ENCODE peak calls at places on chromosomes 1 and 21, in eight cellular contexts. B, V, K, Q, T, R, C and E are unnamed samples.

GRCh38 chr1:115911298-115911697 is 65.0 kb upstream of the SLC22A15 start:
- DNase-seq in B (no peak), V (peak; percentile 49), K (no peak), Q (no peak), T (no peak), R (no peak), C (no peak), E (no peak)

GRCh38 chr1:102834688-102835320 is 273.5 kb downstream of the COL11A1 start:
- DNase-seq in B (no peak), V (no peak), K (no peak), Q (no peak), T (no peak), R (no peak), C (no peak), E (no peak)

GRCh38 chr1:10471411-10472219 is 714 bp downstream of the DFFA start:
- DNase-seq in B (no peak), V (no peak), K (no peak), Q (no peak), T (no peak), R (no peak), C (peak; percentile 44), E (no peak)

GRCh38 chr1:12601690-12602632 is 16.0 kb downstream of the DHRS3 start:
- DNase-seq in B (peak; percentile 53), V (peak; percentile 64), K (no peak), Q (no peak), T (no peak), R (peak; percentile 72), C (peak; percentile 42), E (no peak)

GRCh38 chr1:199307865-199308264 is 669.0 kb downstream of the PTPRC start:
- DNase-seq in B (no peak), V (no peak), K (no peak), Q (no peak), T (no peak), R (no peak), C (no peak), E (no peak)

GRCh38 chr1:202213361-202214088 is 19.9 kb downstream of the LGR6 start:
- DNase-seq in B (no peak), V (no peak), K (no peak), Q (no peak), T (no peak), R (no peak), C (peak; percentile 75), E (no peak)

GRCh38 chr1:38000233-38000528 is 5.1 kb downstream of the FHL3 start:
- DNase-seq in B (no peak), V (no peak), K (no peak), Q (no peak), T (no peak), R (no peak), C (no peak), E (no peak)

GRCh38 chr1:52158218-52158617 is 16.3 kb downstream of the ZFYVE9 start:
- DNase-seq in B (no peak), V (no peak), K (no peak), Q (no peak), T (no peak), R (no peak), C (no peak), E (no peak)

GRCh38 chr21:41847066-41847804 is 31.9 kb downstream of the PRDM15 start:
- DNase-seq in B (no peak), V (no peak), K (no peak), Q (no peak), T (no peak), R (no peak), C (no peak), E (no peak)

GRCh38 chr1:159132271-159132881 is 39.0 kb upstream of the CADM3 start:
- DNase-seq in B (peak; percentile 18), V (peak; percentile 24), K (no peak), Q (peak; percentile 36), T (peak; percentile 63), R (peak; percentile 24), C (peak; percentile 47), E (no peak)

GRCh38 chr1:54028306-54029251 is 10.6 kb upstream of the LDLRAD1 start:
- DNase-seq in B (no peak), V (no peak), K (no peak), Q (no peak), T (no peak), R (no peak), C (peak; percentile 34), E (no peak)

DNA sequence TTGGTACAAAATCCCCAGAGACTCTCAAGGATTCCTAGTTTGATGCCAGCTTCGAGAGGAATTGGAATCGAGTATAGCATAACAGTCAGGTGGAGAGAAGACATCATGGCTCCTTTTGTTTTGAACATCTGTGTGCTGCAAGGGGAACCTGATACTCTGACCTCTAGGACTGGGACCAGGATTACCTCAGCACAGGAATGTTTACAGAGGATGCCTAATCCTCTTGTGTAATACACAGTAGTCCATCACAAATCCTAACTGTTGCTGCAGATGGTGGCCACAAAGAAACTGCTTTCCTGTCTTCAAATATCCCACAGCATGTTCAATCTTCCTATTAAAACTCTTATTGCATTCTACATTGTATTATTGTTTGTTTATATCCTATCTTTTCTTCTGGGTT is 111.8 kb upstream of the PRMT6 start:
- DNase-seq in B (no peak), V (no peak), K (no peak), Q (no peak), T (no peak), R (no peak), C (no peak), E (no peak)
- H3K9me3 ChIP-seq in B (no peaks in the 10 kb centered on the region), V (no peaks in the 10 kb centered on the region), K (no peaks in the 10 kb centered on the region), Q (no peaks in the 10 kb centered on the region), T (no peaks in the 10 kb centered on the region), R (no peaks in the 10 kb centered on the region), C (no peaks in the 10 kb centered on the region), E (no peaks in the 10 kb centered on the region)

GRCh38 chr1:56188855-56189254 is 390.5 kb downstream of the PLPP3 start:
- DNase-seq in B (no peak), V (no peak), K (no peak), Q (no peak), T (no peak), R (no peak), C (no peak), E (no peak)

GRCh38 chr1:56190975-56191768 is 388.2 kb downstream of the PLPP3 start:
- DNase-seq in B (no peak), V (no peak), K (no peak), Q (no peak), T (no peak), R (peak; percentile 35), C (no peak), E (no peak)

GRCh38 chr1:56188216-56188615 is 391.1 kb downstream of the PLPP3 start:
- DNase-seq in B (no peak), V (no peak), K (no peak), Q (no peak), T (no peak), R (no peak), C (no peak), E (no peak)

GRCh38 chr1:56189454-56189853 is 389.9 kb downstream of the PLPP3 start:
- DNase-seq in B (no peak), V (no peak), K (no peak), Q (no peak), T (no peak), R (no peak), C (no peak), E (no peak)

GRCh38 chr1:56189946-56190920 is 389.1 kb downstream of the PLPP3 start:
- DNase-seq in B (peak; percentile 38), V (no peak), K (no peak), Q (no peak), T (no peak), R (no peak), C (no peak), E (no peak)
- TF ChIP-seq CTCF in B (peak; percentile 59), V (peak; percentile 22), K (no peak), Q (peak; percentile 45), T (peak; percentile 50), R (no peak), C (peak; percentile 34), E (no peak)

DNA sequence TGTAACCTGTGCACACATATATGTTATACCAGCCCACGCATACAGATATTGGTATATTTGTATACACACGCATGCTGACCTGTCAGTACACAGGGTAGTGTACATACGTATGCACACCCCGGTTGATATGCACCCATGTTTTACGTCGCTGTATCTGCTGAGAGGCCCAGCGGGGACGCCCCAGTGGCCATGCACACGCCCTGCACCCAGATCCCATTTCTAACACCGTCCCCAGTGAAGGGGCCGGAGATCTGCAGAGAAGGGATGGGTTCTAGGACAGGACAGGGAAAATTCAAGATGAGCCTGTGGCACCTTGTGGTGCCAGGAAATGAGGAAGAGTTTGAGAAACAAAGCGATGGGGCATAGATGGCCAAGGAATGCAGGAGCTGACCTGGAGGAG is 57.2 kb upstream of the TTC34 start:
- DNase-seq in B (no peak), V (no peak), K (no peak), Q (no peak), T (no peak), R (no peak), C (no peak), E (no peak)
- H3K9me3 ChIP-seq in B (no peaks in the 10 kb centered on the region), V (no peaks in the 10 kb centered on the region), K (no peaks in the 10 kb centered on the region), Q (no peaks in the 10 kb centered on the region), T (no peaks in the 10 kb centered on the region), R (no peaks in the 10 kb centered on the region), C (no peaks in the 10 kb centered on the region), E (no peaks in the 10 kb centered on the region)

DNA sequence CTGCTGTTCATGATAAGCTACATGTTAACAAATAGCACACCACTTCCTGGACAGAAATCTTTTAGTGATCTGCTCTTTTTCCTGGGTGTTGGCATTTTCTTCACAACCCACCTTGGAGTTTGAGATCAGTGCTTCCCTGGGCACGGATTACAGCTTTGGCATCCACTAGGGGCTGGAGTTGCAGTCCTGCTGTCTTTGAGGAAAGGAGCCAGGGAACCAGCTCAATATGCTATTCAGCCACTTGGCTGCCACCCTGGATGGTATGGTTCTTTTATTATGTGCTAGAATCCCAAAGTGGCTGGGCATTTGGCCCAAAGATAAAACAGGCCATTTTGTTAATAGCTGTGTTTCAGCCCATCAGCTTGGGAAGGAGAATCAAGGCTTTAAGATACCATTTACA is 55.7 kb upstream of the ADAR start:
- DNase-seq in B (no peak), V (no peak), K (no peak), Q (no peak), T (no peak), R (no peak), C (peak; percentile 25), E (no peak)
- TF ChIP-seq CTCF in B (no peak), V (no peak), K (no peak), Q (peak; percentile 10), T (no peak), R (no peak), C (no peak), E (no peak)

DNA sequence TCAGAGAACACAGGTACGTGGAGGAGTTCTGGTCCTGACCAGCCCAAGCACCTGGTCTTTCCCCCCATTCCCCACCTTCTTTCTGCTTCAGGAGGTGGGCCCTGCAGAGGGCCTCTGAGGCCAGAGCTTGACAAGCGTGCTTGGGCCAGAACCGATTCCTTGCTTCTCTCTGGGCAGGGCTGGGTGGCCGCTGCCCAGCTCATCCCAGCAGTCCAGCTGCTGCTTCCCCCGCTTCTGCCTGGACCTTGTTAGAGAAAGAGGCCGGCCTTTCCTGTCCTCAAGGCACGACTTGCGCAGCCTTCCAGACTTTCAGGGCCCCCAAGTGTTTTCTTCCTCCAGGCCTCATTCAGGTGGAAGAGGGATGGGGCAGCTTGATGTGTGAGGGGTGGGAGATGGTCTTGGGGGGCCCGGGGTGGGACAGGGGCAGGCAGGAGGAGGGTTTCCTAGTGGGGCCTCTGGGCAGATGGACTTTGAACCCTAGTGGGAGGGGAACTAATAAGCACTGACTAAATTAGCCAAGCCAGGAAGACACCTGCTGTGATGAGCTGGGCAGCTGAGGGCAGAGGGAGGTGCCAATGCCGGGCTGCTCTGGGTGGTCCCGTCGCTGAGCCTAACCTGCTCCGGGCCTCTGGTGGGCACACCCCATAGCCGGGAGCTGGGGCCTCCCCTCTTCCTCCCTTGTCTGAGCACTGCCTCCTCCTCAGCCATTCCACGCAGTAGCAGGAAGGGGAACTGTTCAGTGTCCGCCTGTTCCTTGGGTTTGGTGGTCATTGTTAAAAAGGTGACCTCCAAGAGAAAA is 36.5 kb downstream of the ARHGEF10L start:
- DNase-seq in B (no peak), V (no peak), K (no peak), Q (no peak), T (no peak), R (no peak), C (no peak), E (peak; percentile 55)
- H3K9me3 ChIP-seq in B (no peaks in the 10 kb centered on the region), V (no peaks in the 10 kb centered on the region), K (no peaks in the 10 kb centered on the region), Q (no peaks in the 10 kb centered on the region), T (no peaks in the 10 kb centered on the region), R (no peaks in the 10 kb centered on the region), C (no peaks in the 10 kb centered on the region), E (no peaks in the 10 kb centered on the region)